ENCODE peak calls at places on chromosomes 12 and 14, in five cellular contexts. Q, U, L, K and R are unnamed samples.

GRCh38 chr12:75782182-75782581 is 249.4 kb downstream of the PHLDA1 start:
- DNase-seq in L (no peak), U (no peak), Q (no peak), K (no peak), R (no peak)

GRCh38 chr12:124557518-124558223 is 9.7 kb downstream of the NCOR2 start:
- DNase-seq in L (no peak), K (no peak), Q (no peak), U (no peak), R (no peak)

GRCh38 chr12:57001448-57001906 is 4.9 kb downstream of the ZBTB39 start:
- DNase-seq in K (no peak), U (peak), L (peak), Q (peak), R (no peak)

GRCh38 chr12:120231316-120232011 is 30.6 kb upstream of the RPLP0 start:
- DNase-seq in L (peak), U (peak), K (peak), Q (peak), R (no peak)

GRCh38 chr14:36675581-36675980 is 13.9 kb downstream of the PAX9 start:
- DNase-seq in U (no peak), Q (no peak), K (no peak), L (no peak), R (no peak)

GRCh38 chr12:66111605-66112004 is 18.9 kb downstream of the LLPH start:
- DNase-seq in U (no peak), Q (peak), L (no peak), K (no peak), R (no peak)

GRCh38 chr12:57459750-57460400 is at the start of gene GLI1:
- DNase-seq in Q (peak), U (no peak), L (no peak), K (no peak), R (no peak)

GRCh38 chr12:77116277-77116676 is 50.9 kb upstream of the E2F7 start:
- DNase-seq in K (no peak), U (no peak), L (no peak), Q (peak), R (no peak)

GRCh38 chr14:59116984-59117415 is 71.5 kb upstream of the DAAM1 start:
- DNase-seq in K (no peak), L (no peak), U (no peak), Q (peak), R (no peak)

GRCh38 chr14:30312214-30312613 is 246.7 kb upstream of the G2E3 start:
- DNase-seq in L (no peak), U (no peak), K (no peak), Q (no peak), R (no peak)

GRCh38 chr14:31716208-31716607 is 155.0 kb downstream of the NUBPL start:
- DNase-seq in K (no peak), L (no peak), Q (no peak), U (no peak), R (no peak)

GRCh38 chr12:30624009-30624408 is 71.7 kb downstream of the IPO8 start:
- DNase-seq in U (no peak), Q (no peak), K (no peak), L (no peak), R (no peak)